ENCODE peak calls at places on chromosomes 13 and 19, in four cellular contexts. One of them, this sample, is unnamed.

GRCh38 chr19:7534531-7534980 is 961 bp upstream of the PNPLA6 start:
- DNase-seq in PC-3: peak
- DNase-seq in hepatocyte: peak
- DNase-seq in GM23248: peak
- DNase-seq in this sample: peak

GRCh38 chr13:44759723-44760360 is 183.7 kb upstream of the TSC22D1 start:
- DNase-seq in PC-3: peak
- DNase-seq in hepatocyte: peak
- DNase-seq in GM23248: no peak
- DNase-seq in this sample: no peak

GRCh38 chr19:51327066-51327985 is 14.6 kb downstream of the VSIG10L start:
- DNase-seq in PC-3: peak
- DNase-seq in hepatocyte: peak
- DNase-seq in GM23248: peak
- DNase-seq in this sample: peak

GRCh38 chr13:102847272-102848234 is 1.7 kb downstream of the ERCC5 start:
- DNase-seq in PC-3: peak
- DNase-seq in hepatocyte: peak
- DNase-seq in GM23248: peak
- DNase-seq in this sample: peak

GRCh38 chr13:39448831-39449230 is 154.2 kb downstream of the LHFPL6 start:
- DNase-seq in PC-3: no peak
- DNase-seq in hepatocyte: no peak
- DNase-seq in GM23248: no peak
- DNase-seq in this sample: peak

GRCh38 chr13:40672310-40673060 is 6.0 kb upstream of the FOXO1 start:
- DNase-seq in PC-3: peak
- DNase-seq in hepatocyte: peak
- DNase-seq in GM23248: peak
- DNase-seq in this sample: no peak

GRCh38 chr13:75458696-75459422 is 23.1 kb downstream of the TBC1D4 start:
- DNase-seq in PC-3: no peak
- DNase-seq in hepatocyte: no peak
- DNase-seq in GM23248: no peak
- DNase-seq in this sample: peak

GRCh38 chr13:20258208-20258962 is 26.3 kb upstream of the GJB6 start:
- DNase-seq in PC-3: no peak
- DNase-seq in hepatocyte: no peak
- DNase-seq in GM23248: peak
- DNase-seq in this sample: no peak

GRCh38 chr13:81293594-81294164 is 952.8 kb upstream of the SPRY2 start:
- DNase-seq in PC-3: no peak
- DNase-seq in hepatocyte: no peak
- DNase-seq in GM23248: no peak
- DNase-seq in this sample: no peak

GRCh38 chr13:55361141-55361540 is 1779.6 kb upstream of the PRR20A start:
- DNase-seq in PC-3: peak
- DNase-seq in hepatocyte: no peak
- DNase-seq in GM23248: no peak
- DNase-seq in this sample: no peak

GRCh38 chr19:16160943-16161560 is 12.3 kb downstream of the CIB3 start:
- DNase-seq in PC-3: peak
- DNase-seq in hepatocyte: peak
- DNase-seq in GM23248: peak
- DNase-seq in this sample: no peak

GRCh38 chr19:42421591-42422031 is 5.6 kb downstream of the LIPE start:
- DNase-seq in PC-3: peak
- DNase-seq in hepatocyte: no peak
- DNase-seq in GM23248: peak
- DNase-seq in this sample: no peak

GRCh38 chr13:48615017-48615416 is 38.7 kb upstream of the CYSLTR2 start:
- DNase-seq in PC-3: no peak
- DNase-seq in hepatocyte: no peak
- DNase-seq in GM23248: no peak
- DNase-seq in this sample: no peak

GRCh38 chr13:28329395-28330158 is 165.4 kb downstream of the FLT1 start:
- DNase-seq in PC-3: peak
- DNase-seq in hepatocyte: no peak
- DNase-seq in GM23248: peak
- DNase-seq in this sample: peak

GRCh38 chr19:13150919-13151604 is 851 bp downstream of the IER2 start:
- DNase-seq in PC-3: no peak
- DNase-seq in hepatocyte: peak
- DNase-seq in GM23248: peak
- DNase-seq in this sample: peak

GRCh38 chr13:106602178-106602577 is 34.2 kb upstream of the ARGLU1 start:
- DNase-seq in PC-3: no peak
- DNase-seq in hepatocyte: no peak
- DNase-seq in GM23248: no peak
- DNase-seq in this sample: no peak

GRCh38 chr13:32067149-32067961 is 35.8 kb downstream of the FRY start:
- DNase-seq in PC-3: no peak
- DNase-seq in hepatocyte: no peak
- DNase-seq in GM23248: no peak
- DNase-seq in this sample: no peak

GRCh38 chr13:95510950-95511349 is 41.6 kb upstream of the CLDN10 start:
- DNase-seq in PC-3: no peak
- DNase-seq in hepatocyte: no peak
- DNase-seq in GM23248: no peak
- DNase-seq in this sample: no peak

GRCh38 chr19:30227071-30227621 is 145.0 kb upstream of the ZNF536 start:
- DNase-seq in PC-3: no peak
- DNase-seq in hepatocyte: peak
- DNase-seq in GM23248: no peak
- DNase-seq in this sample: peak

DNA sequence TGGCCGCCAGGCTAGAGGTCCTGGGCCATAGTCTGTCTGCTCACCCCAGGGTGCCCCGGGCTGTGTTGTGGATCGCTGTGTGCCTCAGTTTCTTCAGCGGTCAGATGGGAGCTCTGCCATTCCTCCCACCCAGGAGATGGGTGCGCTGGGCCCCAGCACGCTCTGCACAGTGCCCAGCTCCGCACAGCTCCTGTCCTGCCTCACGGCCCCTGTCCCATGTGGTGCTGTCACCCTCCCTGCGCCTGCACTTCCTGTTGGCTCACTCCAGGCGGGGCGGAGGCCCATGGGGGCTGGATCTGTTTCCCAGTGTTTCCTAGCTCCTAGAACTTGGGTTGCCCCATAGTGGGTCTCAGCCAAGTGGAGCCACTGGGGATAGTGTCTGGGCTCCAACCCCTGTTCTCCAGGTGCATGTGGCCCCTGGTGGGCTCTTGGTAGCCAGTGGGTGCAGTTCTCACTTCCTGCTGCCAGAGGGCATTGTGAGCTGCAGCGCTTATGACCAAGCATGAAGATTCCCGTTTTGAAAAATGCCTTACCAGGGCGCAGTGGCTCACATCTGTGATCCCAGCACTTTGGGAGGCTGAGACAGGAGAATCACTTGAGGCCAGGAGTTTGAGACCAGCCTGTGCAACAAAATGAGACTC is 69.8 kb downstream of the KDM4B start:
- DNase-seq in PC-3: peak
- DNase-seq in hepatocyte: no peak
- DNase-seq in GM23248: peak
- DNase-seq in this sample: peak
- TF ChIP-seq EZH2phosphoT487 in PC-3: no peak
- TF ChIP-seq EZH2phosphoT487 in hepatocyte: no peak
- TF ChIP-seq EZH2phosphoT487 in GM23248: no peak
- TF ChIP-seq EZH2phosphoT487 in this sample: no peak

GRCh38 chr13:27016871-27017270 is 154.7 kb downstream of the USP12 start:
- DNase-seq in PC-3: no peak
- DNase-seq in hepatocyte: no peak
- DNase-seq in GM23248: no peak
- DNase-seq in this sample: no peak
- TF ChIP-seq EZH2 in PC-3: no peak
- TF ChIP-seq EZH2 in hepatocyte: no peak
- TF ChIP-seq EZH2 in GM23248: no peak
- TF ChIP-seq EZH2 in this sample: no peak

DNA sequence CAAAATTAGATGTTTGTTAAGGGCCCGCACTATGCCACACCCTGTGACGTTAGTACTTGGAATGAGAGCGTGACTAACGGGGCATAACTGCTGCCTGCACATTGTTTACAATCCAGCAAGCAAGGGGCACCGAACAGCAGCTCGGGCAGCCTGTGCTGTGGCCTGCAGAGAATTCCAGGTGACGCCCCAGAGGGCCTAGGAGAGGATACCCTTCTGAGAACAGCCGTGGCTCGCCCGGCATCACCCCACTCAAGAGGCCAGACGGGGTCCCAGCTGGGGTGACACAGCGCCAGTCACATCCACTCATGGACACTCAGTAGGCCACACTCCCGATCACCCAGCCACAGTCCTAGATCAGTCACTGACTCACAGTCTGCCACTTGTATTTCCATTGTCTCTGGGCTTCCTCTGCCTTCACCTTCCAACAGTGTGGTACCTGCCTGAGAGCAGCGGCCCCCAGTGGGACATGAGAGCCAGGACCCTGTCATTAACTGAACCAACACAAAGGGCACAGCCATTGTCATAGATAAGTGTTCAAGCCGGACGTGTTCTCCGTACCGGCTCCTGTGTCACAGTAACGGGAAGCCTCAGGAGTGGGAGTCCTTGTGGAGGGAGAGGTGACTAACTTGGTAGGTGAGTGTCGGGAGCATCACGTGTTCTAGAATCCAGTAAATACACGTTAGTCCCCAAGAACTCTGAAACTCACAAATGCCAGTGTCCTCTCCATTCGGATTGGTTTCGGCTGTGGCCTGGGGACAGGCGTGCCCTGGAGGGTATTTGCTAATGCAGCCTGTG is 7.5 kb downstream of the ZNF331 start:
- DNase-seq in PC-3: peak
- DNase-seq in hepatocyte: peak
- DNase-seq in GM23248: peak
- DNase-seq in this sample: no peak
- TF ChIP-seq EZH2phosphoT487 in PC-3: no peak
- TF ChIP-seq EZH2phosphoT487 in hepatocyte: no peak
- TF ChIP-seq EZH2phosphoT487 in GM23248: no peak
- TF ChIP-seq EZH2phosphoT487 in this sample: no peak

GRCh38 chr19:17293605-17294004 is 9.6 kb downstream of the ABHD8 start:
- DNase-seq in PC-3: no peak
- DNase-seq in hepatocyte: no peak
- DNase-seq in GM23248: no peak
- DNase-seq in this sample: no peak
- TF ChIP-seq EZH2 in PC-3: no peak
- TF ChIP-seq EZH2 in hepatocyte: no peak
- TF ChIP-seq EZH2 in GM23248: no peak
- TF ChIP-seq EZH2 in this sample: no peak

GRCh38 chr13:42645717-42646116 is 71.8 kb downstream of the TNFSF11 start:
- DNase-seq in PC-3: no peak
- DNase-seq in hepatocyte: no peak
- DNase-seq in GM23248: no peak
- DNase-seq in this sample: no peak
- TF ChIP-seq EZH2phosphoT487 in PC-3: no peak
- TF ChIP-seq EZH2phosphoT487 in hepatocyte: no peak
- TF ChIP-seq EZH2phosphoT487 in GM23248: no peak
- TF ChIP-seq EZH2phosphoT487 in this sample: no peak

GRCh38 chr13:23570099-23570926 is at the start of gene TNFRSF19:
- DNase-seq in PC-3: peak
- DNase-seq in hepatocyte: peak
- DNase-seq in GM23248: peak
- DNase-seq in this sample: peak
- TF ChIP-seq EZH2 in PC-3: no peak
- TF ChIP-seq EZH2 in hepatocyte: no peak
- TF ChIP-seq EZH2 in GM23248: no peak
- TF ChIP-seq EZH2 in this sample: no peak

DNA sequence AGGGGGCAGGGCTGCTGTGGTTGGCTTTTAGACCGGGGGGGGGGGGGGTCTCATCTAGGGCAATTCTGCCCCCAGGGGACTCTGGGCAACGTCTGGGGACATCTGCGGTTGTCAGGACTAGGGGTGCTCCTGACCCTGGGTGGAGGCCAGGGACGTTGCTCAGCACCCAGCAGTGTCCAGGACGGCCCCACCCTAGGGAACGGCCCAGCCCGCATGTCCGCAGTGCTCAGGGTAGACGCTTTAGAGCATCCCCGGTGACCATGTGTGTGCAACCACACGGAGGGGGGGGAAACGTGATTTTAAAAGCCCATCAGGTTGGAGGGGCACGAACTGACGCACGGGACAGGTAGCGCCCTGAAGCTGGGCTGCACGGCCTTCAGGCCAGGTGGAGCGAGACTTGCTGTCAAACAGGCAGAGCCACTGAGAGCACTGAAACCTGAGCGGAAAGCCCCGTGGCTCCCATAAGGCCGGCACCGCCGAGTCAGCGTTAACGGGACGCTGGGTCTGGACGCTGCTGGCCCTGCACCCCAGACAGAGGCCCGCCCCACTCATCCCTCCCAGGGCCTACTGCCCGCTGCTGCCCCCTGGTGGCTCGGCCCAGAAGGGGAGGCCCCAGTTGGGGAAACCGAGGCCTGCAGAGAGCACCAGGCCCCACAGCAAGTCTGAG is 8.3 kb downstream of the CACTIN start:
- DNase-seq in PC-3: peak
- DNase-seq in hepatocyte: peak
- DNase-seq in GM23248: peak
- DNase-seq in this sample: peak
- TF ChIP-seq EZH2phosphoT487 in PC-3: no peak
- TF ChIP-seq EZH2phosphoT487 in hepatocyte: no peak
- TF ChIP-seq EZH2phosphoT487 in GM23248: no peak
- TF ChIP-seq EZH2phosphoT487 in this sample: no peak

This sample was measured in neural progenitor cell.